ENCODE peak calls at places on chromosomes 7 and 10, in seven cellular contexts. H is AG09319; Z is spleen; N is activated naive CD4-positive, alpha-beta T cell treated with anti-CD3 and anti-CD28 coated beads for 36 hours; V is anterior cingulate cortex; L is breast epithelium; G is HAP-1. I is an unnamed sample.

GRCh38 chr10:82609845-82610244 is 734.9 kb downstream of the NRG3 start:
- DNase-seq in H (no peak), Z (no peak), N (no peak), V (no peak), L (no peak), G (no peak), I (no peak)

GRCh38 chr10:17216217-17216900 is 11.7 kb upstream of the VIM start:
- DNase-seq in H (no peak), Z (no peak), N (peak; percentile 55), V (no peak), L (no peak), G (no peak), I (peak; percentile 99)

GRCh38 chr7:73770002-73770859 is at the start of gene CLDN3:
- DNase-seq in H (no peak), Z (no peak), N (no peak), V (no peak), L (peak; percentile 85), G (peak; percentile 90), I (no peak)

GRCh38 chr7:148914208-148914777 is 30.2 kb upstream of the EZH2 start:
- DNase-seq in H (no peak), Z (no peak), N (peak; percentile 75), V (no peak), L (no peak), G (no peak), I (no peak)

GRCh38 chr10:122338609-122339441 is 35.7 kb upstream of the PLEKHA1 start:
- DNase-seq in H (no peak), Z (no peak), N (no peak), V (no peak), L (no peak), G (no peak), I (no peak)

GRCh38 chr7:149713731-149714068 is 59.7 kb downstream of the ZNF467 start:
- DNase-seq in H (no peak), Z (peak; percentile 89), N (no peak), V (no peak), L (no peak), G (no peak), I (no peak)

GRCh38 chr7:44881610-44882009 is 3.7 kb downstream of the PURB start:
- DNase-seq in H (no peak), Z (no peak), N (no peak), V (no peak), L (no peak), G (no peak), I (peak; percentile 86)

GRCh38 chr7:90657481-90657880 is 61.4 kb downstream of the CDK14 start:
- DNase-seq in H (no peak), Z (no peak), N (no peak), V (no peak), L (no peak), G (no peak), I (no peak)

GRCh38 chr10:103765981-103766380 is 89.4 kb downstream of the SH3PXD2A start:
- DNase-seq in H (no peak), Z (peak; percentile 92), N (peak; percentile 87), V (peak; percentile 41), L (no peak), G (no peak), I (no peak)

GRCh38 chr7:99694201-99694911 is 14.6 kb upstream of the CYP3A5 start:
- DNase-seq in H (no peak), Z (no peak), N (no peak), V (no peak), L (no peak), G (no peak), I (no peak)

GRCh38 chr7:30260246-30260768 is 24.1 kb upstream of the ZNRF2 start:
- DNase-seq in H (no peak), Z (no peak), N (no peak), V (no peak), L (no peak), G (no peak), I (no peak)

GRCh38 chr10:34656676-34657075 is 158.4 kb downstream of the PARD3 start:
- DNase-seq in H (no peak), Z (no peak), N (no peak), V (no peak), L (no peak), G (no peak), I (no peak)

GRCh38 chr7:129166745-129167144 is 21.7 kb upstream of the SMO start:
- DNase-seq in H (no peak), Z (no peak), N (peak; percentile 58), V (no peak), L (no peak), G (no peak), I (no peak)

GRCh38 chr10:111578076-111578475 is 501.2 kb downstream of the ADRA2A start:
- DNase-seq in H (no peak), Z (no peak), N (no peak), V (no peak), L (no peak), G (no peak), I (no peak)

GRCh38 chr10:72081210-72081609 is 7.1 kb downstream of the SPOCK2 start:
- DNase-seq in H (no peak), Z (no peak), N (no peak), V (no peak), L (no peak), G (no peak), I (no peak)

GRCh38 chr10:5977471-5978370 is at the start of gene IL15RA:
- DNase-seq in H (peak; percentile 20), Z (peak; percentile 97), N (peak; percentile 91), V (peak; percentile 11), L (peak; percentile 66), G (peak; percentile 41), I (peak; percentile 77)